ENCODE peak calls at places on chromosomes 12 and 14, in four cellular contexts. One of them, this sample, is unnamed.

GRCh38 chr12:6376079-6376941 is 947 bp upstream of the SCNN1A start:
- DNase-seq in GM20000: peak
- DNase-seq in breast epithelium: peak
- DNase-seq in IMR-90: peak
- DNase-seq in this sample: no peak

GRCh38 chr14:31986405-31986804 is 90.7 kb upstream of the ARHGAP5 start:
- DNase-seq in breast epithelium: no peak
- DNase-seq in GM20000: no peak
- DNase-seq in IMR-90: no peak
- DNase-seq in this sample: no peak

GRCh38 chr12:89451876-89452275 is 72.7 kb downstream of the GALNT4 start:
- DNase-seq in IMR-90: peak
- DNase-seq in breast epithelium: peak
- DNase-seq in GM20000: no peak
- DNase-seq in this sample: no peak

GRCh38 chr12:6336859-6337744 is 4.8 kb downstream of the TNFRSF1A start:
- DNase-seq in IMR-90: no peak
- DNase-seq in breast epithelium: no peak
- DNase-seq in GM20000: peak
- DNase-seq in this sample: no peak

GRCh38 chr12:131764738-131765137 is 53.8 kb downstream of the SFSWAP start:
- DNase-seq in IMR-90: no peak
- DNase-seq in GM20000: no peak
- DNase-seq in breast epithelium: no peak
- DNase-seq in this sample: no peak

GRCh38 chr14:42222924-42223471 is 616.3 kb downstream of the LRFN5 start:
- DNase-seq in IMR-90: peak
- DNase-seq in GM20000: peak
- DNase-seq in breast epithelium: no peak
- DNase-seq in this sample: no peak

GRCh38 chr12:4809449-4810218 is 89.4 kb downstream of the GALNT8 start:
- DNase-seq in IMR-90: no peak
- DNase-seq in GM20000: peak
- DNase-seq in breast epithelium: no peak
- DNase-seq in this sample: peak

GRCh38 chr12:41521872-41522379 is 333.8 kb downstream of the PDZRN4 start:
- DNase-seq in GM20000: peak
- DNase-seq in breast epithelium: no peak
- DNase-seq in IMR-90: peak
- DNase-seq in this sample: no peak

GRCh38 chr12:122868471-122869177 is 27.3 kb downstream of the VPS37B start:
- DNase-seq in GM20000: no peak
- DNase-seq in IMR-90: no peak
- DNase-seq in breast epithelium: no peak
- DNase-seq in this sample: no peak

GRCh38 chr12:48882325-48882687 is 16.6 kb upstream of the RND1 start:
- DNase-seq in GM20000: no peak
- DNase-seq in breast epithelium: no peak
- DNase-seq in IMR-90: peak
- DNase-seq in this sample: no peak

GRCh38 chr12:20601668-20602280 is 93.4 kb upstream of the SLCO1C1 start:
- DNase-seq in IMR-90: peak
- DNase-seq in GM20000: peak
- DNase-seq in breast epithelium: no peak
- DNase-seq in this sample: no peak

GRCh38 chr14:58749066-58749669 is 111.4 kb downstream of the DACT1 start:
- DNase-seq in breast epithelium: no peak
- DNase-seq in GM20000: peak
- DNase-seq in IMR-90: peak
- DNase-seq in this sample: no peak

GRCh38 chr12:32087301-32087700 is 19.3 kb upstream of the BICD1 start:
- DNase-seq in breast epithelium: no peak
- DNase-seq in GM20000: peak
- DNase-seq in IMR-90: no peak
- DNase-seq in this sample: no peak

GRCh38 chr12:131896080-131896810 is 1.8 kb downstream of the ULK1 start:
- DNase-seq in GM20000: peak
- DNase-seq in IMR-90: peak
- DNase-seq in breast epithelium: peak
- DNase-seq in this sample: peak

GRCh38 chr12:25500651-25501050 is 52.4 kb downstream of the LMNTD1 start:
- DNase-seq in GM20000: no peak
- DNase-seq in IMR-90: no peak
- DNase-seq in breast epithelium: no peak
- DNase-seq in this sample: no peak

GRCh38 chr12:88306471-88307069 is 164.5 kb downstream of the TMTC3 start:
- DNase-seq in breast epithelium: no peak
- DNase-seq in IMR-90: no peak
- DNase-seq in GM20000: no peak
- DNase-seq in this sample: no peak

GRCh38 chr14:39203659-39204606 is 28.9 kb downstream of the PNN start:
- DNase-seq in GM20000: no peak
- DNase-seq in IMR-90: no peak
- DNase-seq in breast epithelium: no peak
- DNase-seq in this sample: no peak

GRCh38 chr14:103216857-103217256 is 93.6 kb downstream of the TNFAIP2 start:
- DNase-seq in GM20000: no peak
- DNase-seq in IMR-90: no peak
- DNase-seq in breast epithelium: no peak
- DNase-seq in this sample: no peak

GRCh38 chr14:85565862-85566296 is 35.9 kb downstream of the FLRT2 start:
- DNase-seq in breast epithelium: no peak
- DNase-seq in GM20000: no peak
- DNase-seq in IMR-90: peak
- DNase-seq in this sample: no peak

GRCh38 chr12:16437281-16437816 is 89.9 kb downstream of the MGST1 start:
- DNase-seq in IMR-90: no peak
- DNase-seq in GM20000: no peak
- DNase-seq in breast epithelium: peak
- DNase-seq in this sample: no peak

GRCh38 chr14:29627141-29627540 is 300.5 kb downstream of the PRKD1 start:
- DNase-seq in IMR-90: peak
- DNase-seq in breast epithelium: no peak
- DNase-seq in GM20000: no peak
- DNase-seq in this sample: no peak

GRCh38 chr12:47904647-47905312 is at the start of gene VDR:
- DNase-seq in GM20000: peak
- DNase-seq in breast epithelium: peak
- DNase-seq in IMR-90: peak
- DNase-seq in this sample: peak

GRCh38 chr12:53192531-53193021 is 11.9 kb upstream of the CSAD start:
- DNase-seq in GM20000: no peak
- DNase-seq in IMR-90: no peak
- DNase-seq in breast epithelium: no peak
- DNase-seq in this sample: no peak

GRCh38 chr12:117143008-117143532 is 43.9 kb upstream of the TESC start:
- DNase-seq in breast epithelium: no peak
- DNase-seq in IMR-90: peak
- DNase-seq in GM20000: no peak
- DNase-seq in this sample: no peak

GRCh38 chr12:13205809-13206559 is 9.5 kb downstream of the EMP1 start:
- DNase-seq in IMR-90: peak
- DNase-seq in breast epithelium: no peak
- DNase-seq in GM20000: no peak
- DNase-seq in this sample: no peak

GRCh38 chr12:93786669-93787397 is 109.7 kb downstream of the CRADD start:
- DNase-seq in GM20000: no peak
- DNase-seq in breast epithelium: no peak
- DNase-seq in IMR-90: no peak
- DNase-seq in this sample: no peak

GRCh38 chr12:103671367-103671766 is 84.3 kb downstream of the STAB2 start:
- DNase-seq in IMR-90: no peak
- DNase-seq in GM20000: no peak
- DNase-seq in breast epithelium: no peak
- DNase-seq in this sample: no peak

GRCh38 chr14:57297852-57298251 is 29.1 kb downstream of the AP5M1 start:
- DNase-seq in GM20000: no peak
- DNase-seq in breast epithelium: no peak
- DNase-seq in IMR-90: no peak
- DNase-seq in this sample: no peak

GRCh38 chr12:66648336-66648735 is 30.5 kb downstream of the GRIP1 start:
- DNase-seq in breast epithelium: no peak
- DNase-seq in GM20000: no peak
- DNase-seq in IMR-90: peak
- DNase-seq in this sample: no peak

GRCh38 chr12:118372541-118373495 is at the start of gene TAOK3:
- DNase-seq in breast epithelium: peak
- DNase-seq in GM20000: peak
- DNase-seq in IMR-90: peak
- DNase-seq in this sample: peak

DNA sequence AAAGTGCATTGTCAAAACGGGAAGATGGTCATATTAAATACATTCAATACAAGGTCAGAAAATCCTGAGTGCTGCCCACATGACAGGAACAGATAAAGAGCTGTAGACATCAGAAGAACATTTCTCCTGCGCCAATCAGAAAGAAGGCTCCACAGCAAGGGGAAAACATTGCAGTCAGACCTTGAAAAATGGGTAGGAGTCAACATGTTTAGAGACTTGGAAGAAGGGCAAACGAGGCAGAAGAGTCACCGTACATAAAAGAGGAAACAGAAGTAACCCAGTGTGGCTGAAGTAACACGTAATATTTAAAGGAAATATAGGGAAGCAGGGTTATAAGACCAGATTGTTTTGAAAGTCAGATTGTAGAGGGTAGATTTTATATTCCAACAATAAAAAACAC is 11.9 kb downstream of the SPPL3 start:
- DNase-seq in GM20000: no peak
- DNase-seq in IMR-90: no peak
- DNase-seq in breast epithelium: no peak
- DNase-seq in this sample: no peak
- TF ChIP-seq CTCF in GM20000: no peak
- TF ChIP-seq CTCF in IMR-90: no peak
- TF ChIP-seq CTCF in breast epithelium: no peak
- TF ChIP-seq CTCF in this sample: no peak

GRCh38 chr14:104341532-104342434 is 203.4 kb downstream of the KIF26A start:
- DNase-seq in breast epithelium: no peak
- DNase-seq in GM20000: peak
- DNase-seq in IMR-90: no peak
- DNase-seq in this sample: peak
- TF ChIP-seq CTCF in breast epithelium: no peak
- TF ChIP-seq CTCF in GM20000: no peak
- TF ChIP-seq CTCF in IMR-90: no peak
- TF ChIP-seq CTCF in this sample: peak

GRCh38 chr12:120496353-120497340 is 734 bp downstream of the DYNLL1 start:
- DNase-seq in GM20000: peak
- DNase-seq in breast epithelium: peak
- DNase-seq in IMR-90: peak
- DNase-seq in this sample: peak
- TF ChIP-seq CTCF in GM20000: no peak
- TF ChIP-seq CTCF in breast epithelium: no peak
- TF ChIP-seq CTCF in IMR-90: no peak
- TF ChIP-seq CTCF in this sample: peak

GRCh38 chr12:645563-646071 is 17.6 kb downstream of the NINJ2 start:
- DNase-seq in GM20000: no peak
- DNase-seq in IMR-90: peak
- DNase-seq in breast epithelium: no peak
- DNase-seq in this sample: no peak

GRCh38 chr12:647039-647712 is 16.1 kb downstream of the NINJ2 start:
- DNase-seq in breast epithelium: no peak
- DNase-seq in GM20000: no peak
- DNase-seq in IMR-90: no peak
- DNase-seq in this sample: no peak

GRCh38 chr12:646303-647038 is 16.8 kb downstream of the NINJ2 start:
- DNase-seq in IMR-90: no peak
- DNase-seq in GM20000: no peak
- DNase-seq in breast epithelium: no peak
- DNase-seq in this sample: no peak

GRCh38 chr12:647713-648085 is 15.5 kb downstream of the NINJ2 start:
- DNase-seq in GM20000: no peak
- DNase-seq in breast epithelium: no peak
- DNase-seq in IMR-90: no peak
- DNase-seq in this sample: no peak

DNA sequence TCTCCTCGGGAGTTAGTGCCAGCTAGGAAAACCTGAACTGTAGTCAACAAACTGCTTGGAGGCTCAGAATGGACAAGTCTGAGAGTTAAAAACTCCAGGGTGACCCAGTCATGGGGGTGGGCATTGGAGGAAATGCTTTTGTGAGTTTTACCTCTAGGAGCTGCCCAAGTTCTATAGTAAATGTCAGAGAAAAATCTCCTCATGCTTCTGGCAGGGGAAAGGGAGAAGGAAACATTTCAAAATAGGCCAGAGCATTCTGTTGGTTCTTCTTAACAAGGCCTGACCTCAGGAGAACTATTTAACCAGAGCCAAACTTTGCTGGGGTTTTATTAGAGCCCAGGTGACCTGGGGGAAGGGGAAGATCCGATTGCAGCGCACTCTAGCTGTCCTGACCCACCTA is 12.3 kb downstream of the NINJ2 start:
- DNase-seq in GM20000: no peak
- DNase-seq in breast epithelium: no peak
- DNase-seq in IMR-90: no peak
- DNase-seq in this sample: no peak
- TF ChIP-seq CTCF in GM20000: no peak
- TF ChIP-seq CTCF in breast epithelium: no peak
- TF ChIP-seq CTCF in IMR-90: no peak
- TF ChIP-seq CTCF in this sample: no peak

DNA sequence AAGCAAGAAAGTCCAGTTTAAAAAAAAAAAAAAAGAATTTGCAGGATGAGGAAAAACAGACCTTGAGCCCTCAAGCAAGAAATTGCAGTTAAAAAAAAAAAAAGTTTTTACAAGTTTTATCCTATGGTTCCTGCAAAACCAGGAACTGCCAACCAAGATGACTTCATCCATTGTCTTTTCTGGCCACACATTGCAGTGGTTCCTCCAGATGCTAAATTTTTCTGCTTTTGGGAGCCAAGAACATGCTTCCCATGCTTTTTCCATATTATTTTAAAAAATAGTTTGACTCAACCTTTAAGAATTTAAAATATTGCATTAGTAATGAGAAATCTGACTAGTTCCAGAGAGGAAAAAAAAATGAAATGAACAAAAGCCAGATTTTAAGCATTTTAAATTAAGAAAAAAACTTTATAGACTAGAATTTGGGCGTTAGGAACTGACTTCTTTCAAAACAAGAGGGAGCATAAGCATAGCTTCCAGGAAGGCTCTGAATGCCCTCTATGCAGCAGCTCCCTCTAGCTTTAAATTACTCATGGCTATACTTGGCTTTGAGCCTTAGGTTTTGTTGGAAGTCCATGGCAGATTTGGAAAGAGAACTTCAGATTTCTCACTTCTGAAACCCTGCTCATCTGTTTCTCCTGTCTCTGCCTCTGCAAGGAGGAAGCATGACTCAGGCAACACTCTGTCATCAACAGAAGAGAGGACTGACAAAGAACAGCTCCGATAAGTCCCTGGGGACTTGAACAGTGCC is 124.5 kb downstream of the GPR65 start:
- DNase-seq in GM20000: peak
- DNase-seq in breast epithelium: no peak
- DNase-seq in IMR-90: peak
- DNase-seq in this sample: no peak
- TF ChIP-seq CTCF in GM20000: no peak
- TF ChIP-seq CTCF in breast epithelium: no peak
- TF ChIP-seq CTCF in IMR-90: no peak
- TF ChIP-seq CTCF in this sample: no peak